ENCODE peak calls at places on chromosomes 6 and 20, in four cellular contexts. One of them, this sample, is unnamed.

GRCh38 chr20:7080472-7080871 is 313.0 kb downstream of the BMP2 start:
- DNase-seq in ascending aorta: no peak
- DNase-seq in KBM-7: no peak
- DNase-seq in hippocampal formation: no peak
- DNase-seq in this sample: no peak

GRCh38 chr6:81753709-81754678 is 1.5 kb upstream of the TENT5A start:
- DNase-seq in ascending aorta: peak
- DNase-seq in KBM-7: peak
- DNase-seq in hippocampal formation: peak
- DNase-seq in this sample: peak

GRCh38 chr6:89954721-89955148 is 60.5 kb downstream of the GJA10 start:
- DNase-seq in ascending aorta: no peak
- DNase-seq in KBM-7: no peak
- DNase-seq in hippocampal formation: no peak
- DNase-seq in this sample: no peak

GRCh38 chr6:105211831-105212230 is 32.0 kb upstream of the POPDC3 start:
- DNase-seq in hippocampal formation: no peak
- DNase-seq in KBM-7: no peak
- DNase-seq in ascending aorta: no peak
- DNase-seq in this sample: no peak

GRCh38 chr6:70616728-70617260 is 50.1 kb downstream of the SDHAF4 start:
- DNase-seq in KBM-7: no peak
- DNase-seq in ascending aorta: no peak
- DNase-seq in hippocampal formation: no peak
- DNase-seq in this sample: no peak

GRCh38 chr20:21147593-21147992 is 21.7 kb downstream of the KIZ start:
- DNase-seq in KBM-7: no peak
- DNase-seq in hippocampal formation: no peak
- DNase-seq in ascending aorta: no peak
- DNase-seq in this sample: peak

GRCh38 chr20:1364106-1364505 is 28.7 kb downstream of the FKBP1A start:
- DNase-seq in ascending aorta: no peak
- DNase-seq in KBM-7: no peak
- DNase-seq in hippocampal formation: no peak
- DNase-seq in this sample: no peak

GRCh38 chr6:25312034-25312620 is 33.0 kb downstream of the CARMIL1 start:
- DNase-seq in hippocampal formation: no peak
- DNase-seq in ascending aorta: no peak
- DNase-seq in KBM-7: no peak
- DNase-seq in this sample: no peak

GRCh38 chr6:3451498-3451897 is 5.4 kb downstream of the SLC22A23 start:
- DNase-seq in ascending aorta: no peak
- DNase-seq in KBM-7: no peak
- DNase-seq in hippocampal formation: no peak
- DNase-seq in this sample: no peak

This sample was measured in putamen.